ENCODE peak calls at places on chromosomes 16 and 17, in four cellular contexts. O is HepG2, V is GM12878, U is A549. J is an unnamed sample.

GRCh38 chr16:49631521-49632041 is 224.3 kb downstream of the ZNF423 start:
- DNase-seq in V (no peak), O (no peak), U (no peak), J (no peak)

GRCh38 chr17:49616546-49617205 is 41.0 kb downstream of the NXPH3 start:
- DNase-seq in V (no peak), U (no peak), O (no peak), J (no peak)

GRCh38 chr17:78383725-78384471 is 5.4 kb downstream of the PGS1 start:
- DNase-seq in U (no peak), V (peak), O (no peak), J (no peak)

GRCh38 chr17:33461051-33461450 is 168.0 kb upstream of the ASIC2 start:
- DNase-seq in U (no peak), V (no peak), O (no peak), J (no peak)

GRCh38 chr17:10155334-10156081 is 42.9 kb downstream of the GAS7 start:
- DNase-seq in V (no peak), O (no peak), U (no peak), J (no peak)

GRCh38 chr17:57517519-57518342 is 227.4 kb downstream of the CCDC182 start:
- DNase-seq in V (no peak), O (peak), U (no peak), J (no peak)

GRCh38 chr17:77445030-77445907 is 304.5 kb downstream of the SEC14L1 start:
- DNase-seq in O (no peak), U (no peak), V (peak), J (no peak)

GRCh38 chr16:64051826-64052225 is 1070.0 kb downstream of the CDH11 start:
- DNase-seq in O (peak), U (no peak), V (no peak), J (no peak)

GRCh38 chr16:57045694-57046381 is 46.5 kb upstream of the CPNE2 start:
- DNase-seq in O (peak), V (peak), U (peak), J (peak)

GRCh38 chr17:79204261-79204660 is 129.6 kb downstream of the ENGASE start:
- DNase-seq in V (no peak), U (no peak), O (no peak), J (no peak)

GRCh38 chr16:56617212-56618085 is 8.1 kb upstream of the MT1E start:
- DNase-seq in U (no peak), O (no peak), V (no peak), J (no peak)

GRCh38 chr17:77905766-77906165 is 52.7 kb upstream of the TNRC6C start:
- DNase-seq in U (no peak), O (no peak), V (no peak), J (no peak)

GRCh38 chr16:89314357-89314756 is 96.9 kb downstream of the ZNF778 start:
- DNase-seq in V (no peak), U (no peak), O (no peak), J (no peak)

GRCh38 chr16:88331989-88332920 is 50.5 kb upstream of the ZNF469 start:
- DNase-seq in O (no peak), U (peak), V (no peak), J (no peak)

GRCh38 chr16:67030221-67030962 is 1.4 kb downstream of the CBFB start:
- DNase-seq in O (no peak), V (no peak), U (no peak), J (no peak)

GRCh38 chr16:83011939-83012338 is 385.2 kb downstream of the CDH13 start:
- DNase-seq in V (no peak), U (no peak), O (no peak), J (no peak)

GRCh38 chr17:50261051-50261915 is 13.0 kb upstream of the TMEM92 start:
- DNase-seq in V (no peak), O (no peak), U (no peak), J (peak)

GRCh38 chr17:66494023-66494803 is 191.8 kb downstream of the PRKCA start:
- DNase-seq in U (peak), V (no peak), O (no peak), J (no peak)

GRCh38 chr17:57670769-57671545 is 74.1 kb downstream of the CCDC182 start:
- DNase-seq in V (no peak), U (no peak), O (no peak), J (no peak)

GRCh38 chr17:74770498-74771318 is 5.4 kb downstream of the NAT9 start:
- DNase-seq in O (peak), V (no peak), U (peak), J (peak)

DNA sequence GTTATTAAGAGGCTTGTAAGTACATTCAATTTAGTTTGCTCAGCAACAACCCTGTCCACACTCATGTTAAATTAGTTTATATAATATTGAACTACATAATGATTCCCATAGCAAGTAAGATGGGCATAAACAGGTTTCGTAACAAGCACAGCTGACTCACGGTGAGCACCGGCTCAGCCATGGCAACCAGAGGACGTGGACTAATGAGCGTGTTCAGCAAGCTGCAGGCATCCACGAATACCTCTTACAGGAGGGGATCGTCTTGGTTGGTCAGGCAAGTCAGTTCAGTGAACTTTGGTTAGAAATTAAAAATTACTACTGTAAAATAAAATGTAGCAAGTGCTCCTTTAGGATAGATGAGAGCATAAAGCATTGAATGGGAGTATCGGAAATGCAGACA is 58.4 kb downstream of the ELAC2 start:
- DNase-seq in V (no peak), O (no peak), U (no peak), J (no peak)
- TF ChIP-seq PBX3 in V (no peak), O (no peak), U (no peak), J (no peak)

DNA sequence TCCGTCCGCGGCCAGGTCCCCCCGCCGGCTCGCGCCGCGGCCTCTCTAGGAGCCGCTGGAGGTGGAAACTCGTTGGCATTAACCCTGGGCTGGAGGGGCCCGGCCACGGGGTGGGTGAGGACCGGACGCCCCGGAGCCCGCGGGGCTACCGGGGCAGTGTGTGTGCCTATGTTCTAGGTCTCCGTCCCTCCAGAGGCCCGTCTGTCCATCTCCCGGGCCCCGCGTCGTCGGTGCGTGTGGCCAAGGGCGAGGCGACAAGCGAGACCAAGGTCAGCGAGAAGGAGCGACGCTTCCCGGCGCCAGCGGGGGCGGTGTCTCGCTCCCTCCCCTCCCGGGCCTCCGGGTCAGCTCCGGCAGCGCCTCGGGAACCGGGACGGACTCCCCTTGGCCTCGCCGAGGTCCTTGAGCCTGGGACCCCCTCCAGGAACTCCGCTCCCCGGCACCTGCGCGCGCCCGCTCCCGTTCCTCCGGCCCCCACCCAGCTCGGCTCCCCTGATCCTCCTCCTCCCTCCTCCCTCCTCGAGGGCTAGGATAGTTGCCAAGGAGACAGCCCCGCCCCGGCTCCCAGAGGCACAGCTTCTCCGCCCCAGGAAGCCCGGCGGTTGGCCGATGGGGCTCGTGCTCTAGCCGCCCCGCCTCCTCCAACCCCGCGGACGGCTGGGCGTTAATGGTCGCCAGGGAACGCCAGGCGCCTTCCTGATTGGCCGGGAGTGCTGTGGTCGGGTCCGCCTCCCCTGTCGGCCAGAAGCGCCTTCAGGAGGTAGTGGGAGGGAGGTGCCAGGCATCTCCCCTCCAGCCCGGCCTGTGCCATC is 663 bp upstream of the ZNF768 start:
- DNase-seq in U (peak), V (peak), O (peak), J (peak)
- TF ChIP-seq CTCF in U (peak), V (peak), O (peak), J (peak)

DNA sequence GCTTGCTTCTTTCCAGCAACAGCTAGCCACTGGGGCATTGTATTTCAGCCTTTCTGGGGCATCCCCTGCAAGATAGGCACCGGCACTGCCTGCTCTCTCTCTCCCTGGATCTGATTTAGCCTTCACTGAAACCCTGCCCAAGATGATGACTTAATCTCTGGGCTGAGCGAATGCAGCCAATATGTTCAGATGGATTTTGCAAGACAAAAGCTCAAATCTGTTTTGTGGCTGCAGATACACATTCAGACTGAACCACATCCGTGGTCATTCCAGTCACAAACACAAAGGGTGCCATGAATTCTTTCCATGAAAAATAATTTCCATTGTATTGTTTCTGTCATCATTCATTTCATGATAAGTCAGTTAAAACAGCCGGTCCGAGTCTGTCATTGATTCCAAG is 24.2 kb downstream of the SOST start:
- DNase-seq in O (no peak), U (no peak), V (no peak), J (no peak)
- TF ChIP-seq PBX3 in O (no peak), U (no peak), V (no peak), J (peak)

DNA sequence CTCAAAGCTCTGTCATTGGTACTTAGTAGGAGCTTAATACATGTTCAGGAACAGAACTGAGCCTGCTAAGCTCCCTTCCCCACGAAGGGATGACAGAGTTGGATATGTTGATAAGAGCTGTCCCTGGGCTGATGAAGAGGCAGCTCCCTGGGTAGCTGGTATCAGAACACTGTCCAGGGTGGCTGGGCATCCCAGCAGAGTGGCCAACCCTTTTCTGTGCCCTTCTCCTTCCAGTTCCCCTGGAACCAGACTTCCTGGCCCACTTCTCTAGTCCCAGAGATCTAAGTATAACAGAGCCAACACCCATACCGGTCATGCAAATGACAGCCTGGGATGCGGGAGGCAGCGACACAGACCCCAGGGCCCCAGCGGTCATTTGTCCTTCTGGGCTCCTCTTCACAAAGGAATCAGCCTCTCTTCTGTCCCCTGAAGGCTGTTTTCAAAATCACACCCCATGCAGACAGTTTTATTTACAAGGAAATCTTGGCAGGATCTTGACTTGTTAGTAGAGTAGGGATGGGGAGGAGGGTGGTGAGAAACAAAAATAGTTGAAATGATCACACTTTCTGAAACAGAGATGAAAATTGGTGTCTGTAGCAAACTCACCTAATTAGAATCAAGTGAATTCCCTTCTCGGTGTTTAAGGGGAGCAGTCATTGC is 1.4 kb upstream of the RHBDL3 start:
- DNase-seq in V (no peak), O (no peak), U (peak), J (no peak)
- TF ChIP-seq CTCF in V (no peak), O (no peak), U (no peak), J (peak)

DNA sequence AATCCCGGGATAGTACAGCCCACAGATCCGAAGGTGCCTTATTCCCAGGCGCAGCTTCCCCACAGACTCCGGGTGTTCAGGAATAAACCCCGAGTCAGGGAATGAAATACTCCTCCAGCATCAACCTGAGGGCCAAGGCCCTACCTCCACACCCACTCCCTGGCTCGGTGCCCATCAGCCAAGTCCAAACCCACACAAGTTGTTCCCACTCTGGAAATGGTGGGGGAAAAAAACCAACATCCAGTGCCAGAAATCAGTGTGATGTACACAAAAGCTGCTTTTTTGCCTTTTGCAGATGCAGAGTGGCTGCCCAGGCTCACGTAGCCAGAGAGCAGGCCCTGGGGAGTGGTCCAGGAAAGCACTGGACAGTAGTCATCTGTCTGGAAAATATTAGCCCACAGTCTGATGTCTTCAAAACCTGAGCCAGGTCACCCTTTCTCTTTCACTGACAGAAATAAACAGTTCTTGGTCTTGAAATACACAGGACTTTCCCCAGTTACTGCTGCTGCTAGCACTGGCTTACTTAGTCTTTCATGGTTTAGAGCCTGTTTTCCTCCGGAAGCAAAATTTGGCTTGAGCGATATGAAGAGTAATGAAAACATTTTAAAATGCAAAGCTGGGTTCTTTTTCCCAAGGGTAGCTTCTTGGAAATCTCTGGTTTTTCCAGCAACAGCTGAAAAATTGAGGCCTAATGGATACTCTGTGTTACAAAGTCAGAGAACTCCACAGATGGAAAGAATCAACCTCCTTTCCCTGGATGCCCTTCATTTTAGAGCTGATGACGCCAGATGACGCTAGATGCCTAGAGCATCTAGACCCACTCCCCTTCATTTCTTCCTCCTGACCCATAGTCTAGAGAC is 18.2 kb upstream of the NOS2 start:
- DNase-seq in V (no peak), O (no peak), U (no peak), J (no peak)
- TF ChIP-seq PBX3 in V (no peak), O (no peak), U (no peak), J (no peak)

DNA sequence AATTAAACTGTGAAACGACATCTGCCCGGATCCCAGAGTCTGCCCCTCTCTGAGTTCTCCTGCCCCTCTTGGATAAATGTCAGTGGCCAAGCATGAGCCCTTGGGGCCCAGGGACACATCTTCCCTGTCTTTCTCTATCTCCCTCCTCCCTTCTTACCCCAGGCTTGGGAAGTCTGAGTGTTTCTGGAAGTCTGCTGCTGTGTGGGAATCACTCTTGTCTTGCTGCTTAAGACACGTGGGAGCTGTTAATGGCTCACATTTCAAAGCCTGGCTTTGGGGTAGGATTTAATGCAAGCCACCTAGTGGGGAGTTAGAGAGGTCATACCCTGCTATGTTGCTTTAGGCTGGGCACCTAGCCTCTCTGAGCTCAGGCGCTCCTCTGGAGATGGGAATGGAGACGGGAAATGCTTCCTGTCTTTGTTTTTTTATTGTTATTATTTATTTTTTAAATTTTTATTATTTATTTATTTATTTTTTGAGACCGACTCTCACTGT is 218.5 kb upstream of the CIBAR2 start:
- DNase-seq in O (peak), V (no peak), U (peak), J (peak)
- TF ChIP-seq CTCF in O (peak), V (peak), U (peak), J (peak)

DNA sequence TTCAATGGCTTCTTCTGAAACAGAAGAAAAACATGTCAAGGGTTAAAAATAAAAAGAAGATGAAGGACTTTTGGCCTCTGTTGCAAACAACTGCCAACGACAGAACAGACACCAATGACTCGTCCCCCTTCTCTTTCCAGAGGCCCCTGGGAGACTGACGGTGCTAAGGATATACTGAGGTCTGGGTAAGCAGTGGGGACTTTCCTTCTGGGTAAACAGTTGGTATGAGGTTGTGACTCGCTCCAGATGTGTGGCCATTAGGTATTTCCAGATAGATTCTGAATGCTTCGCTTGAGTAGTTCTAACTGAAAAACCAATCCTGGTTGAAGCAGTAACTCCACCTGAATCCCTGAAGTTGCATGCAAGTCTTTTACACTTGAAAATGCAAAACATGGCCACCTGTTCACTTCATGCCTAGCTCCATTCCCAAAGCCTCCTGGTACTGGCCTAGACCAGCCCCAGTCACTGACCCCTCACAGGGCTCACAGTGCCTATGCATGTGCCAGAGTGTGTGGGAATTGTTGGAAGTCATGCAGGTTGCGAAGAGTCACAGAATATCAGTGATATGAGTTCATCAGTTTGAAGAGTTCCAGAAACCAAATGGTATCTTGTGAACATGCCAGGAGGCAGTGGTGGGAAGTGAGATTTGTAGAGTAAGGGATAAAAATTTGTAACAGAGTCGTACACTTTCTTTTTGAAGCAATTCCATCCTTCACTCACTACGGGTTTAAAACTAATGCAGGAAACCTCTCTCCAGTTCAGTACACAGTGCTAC is 217.9 kb downstream of the ZFHX3 start:
- DNase-seq in U (no peak), V (no peak), O (no peak), J (no peak)
- TF ChIP-seq PBX3 in U (no peak), V (no peak), O (no peak), J (no peak)

GRCh38 chr16:80317132-80318098 is 223.4 kb upstream of the DYNLRB2 start:
- DNase-seq in U (no peak), O (peak), V (no peak), J (peak)
- TF ChIP-seq CTCF in U (no peak), O (peak), V (no peak), J (no peak)

GRCh38 chr17:73030501-73030911 is 62.0 kb downstream of the SLC39A11 start:
- DNase-seq in O (peak), V (no peak), U (no peak), J (no peak)

GRCh38 chr17:73030995-73031394 is 61.5 kb downstream of the SLC39A11 start:
- DNase-seq in V (no peak), U (no peak), O (no peak), J (no peak)

GRCh38 chr17:73029021-73029420 is 63.5 kb downstream of the SLC39A11 start:
- DNase-seq in V (no peak), U (no peak), O (no peak), J (no peak)

GRCh38 chr17:73029941-73030340 is 62.5 kb downstream of the SLC39A11 start:
- DNase-seq in V (no peak), U (no peak), O (no peak), J (no peak)

GRCh38 chr17:73031472-73031871 is 61.0 kb downstream of the SLC39A11 start:
- DNase-seq in O (no peak), V (no peak), U (no peak), J (no peak)
- TF ChIP-seq PBX3 in O (no peak), V (no peak), U (no peak), J (no peak)

GRCh38 chr16:65083181-65083845 is 38.5 kb downstream of the CDH11 start:
- DNase-seq in U (no peak), V (no peak), O (no peak), J (no peak)
- TF ChIP-seq CTCF in U (no peak), V (no peak), O (no peak), J (no peak)

J was measured in SK-N-SH.